ENCODE peak calls at places on chromosomes 4 and X, in six cellular contexts. F is breast epithelium, M is H9, H is heart right ventricle, E is stomach, L is cardiac muscle cell. X is an unnamed sample.

GRCh38 chr4:6560416-6561172 is 14.4 kb upstream of the MAN2B2 start:
- DNase-seq in F (no peak), M (no peak), H (no peak), E (no peak), L (no peak), X (no peak)

GRCh38 chrX:9339603-9340569 is 125.0 kb upstream of the TBL1X start:
- DNase-seq in F (no peak), M (no peak), H (peak; percentile 47), E (no peak), L (no peak), X (no peak)

GRCh38 chr4:184953421-184953820 is 64.9 kb upstream of the HELT start:
- DNase-seq in F (no peak), M (no peak), H (no peak), E (no peak), L (no peak), X (no peak)

GRCh38 chrX:72057331-72057730 is 74.4 kb downstream of the RTL5 start:
- DNase-seq in F (no peak), M (no peak), H (no peak), E (no peak), L (no peak), X (no peak)

GRCh38 chr4:94253036-94253435 is 45.4 kb downstream of the SMARCAD1 start:
- DNase-seq in F (no peak), M (no peak), H (no peak), E (no peak), L (no peak), X (no peak)

GRCh38 chr4:7648813-7649395 is 214.2 kb upstream of the PSAPL1 start:
- DNase-seq in F (no peak), M (no peak), H (no peak), E (no peak), L (no peak), X (no peak)

GRCh38 chr4:151325320-151326246 is at the start of gene SH3D19:
- DNase-seq in F (peak; percentile 63), M (peak; percentile 52), H (peak; percentile 77), E (peak; percentile 75), L (peak; percentile 64), X (peak; percentile 58)

GRCh38 chr4:179095585-179096228 is 1653.5 kb upstream of the AGA start:
- DNase-seq in F (no peak), M (peak; percentile 35), H (peak; percentile 5), E (no peak), L (peak; percentile 85), X (no peak)

GRCh38 chr4:138182838-138183426 is 59.2 kb downstream of the SLC7A11 start:
- DNase-seq in F (no peak), M (no peak), H (peak; percentile 23), E (no peak), L (peak; percentile 70), X (no peak)

GRCh38 chrX:136879001-136879667 is 1.4 kb downstream of the RBMX start:
- DNase-seq in F (no peak), M (no peak), H (no peak), E (no peak), L (no peak), X (no peak)

GRCh38 chr4:119523399-119523798 is 105.2 kb downstream of the PDE5A start:
- DNase-seq in F (no peak), M (no peak), H (no peak), E (no peak), L (no peak), X (no peak)

GRCh38 chr4:119518230-119518892 is 110.2 kb downstream of the PDE5A start:
- DNase-seq in F (no peak), M (no peak), H (no peak), E (no peak), L (no peak), X (no peak)

GRCh38 chr4:119517361-119518229 is 111.0 kb downstream of the PDE5A start:
- DNase-seq in F (no peak), M (no peak), H (peak; percentile 26), E (no peak), L (no peak), X (no peak)

GRCh38 chr4:119521306-119521705 is 107.3 kb downstream of the PDE5A start:
- DNase-seq in F (no peak), M (no peak), H (no peak), E (no peak), L (no peak), X (no peak)

GRCh38 chr4:119518915-119519410 is 109.6 kb downstream of the PDE5A start:
- DNase-seq in F (no peak), M (no peak), H (no peak), E (no peak), L (no peak), X (no peak)
- H3K27ac ChIP-seq in F (no peak overlapping the region), M (no peak overlapping the region), H (peak overlapping the region; percentile 36), E (peak overlapping the region; percentile 57), L (no peak overlapping the region), X (no peak overlapping the region)

DNA sequence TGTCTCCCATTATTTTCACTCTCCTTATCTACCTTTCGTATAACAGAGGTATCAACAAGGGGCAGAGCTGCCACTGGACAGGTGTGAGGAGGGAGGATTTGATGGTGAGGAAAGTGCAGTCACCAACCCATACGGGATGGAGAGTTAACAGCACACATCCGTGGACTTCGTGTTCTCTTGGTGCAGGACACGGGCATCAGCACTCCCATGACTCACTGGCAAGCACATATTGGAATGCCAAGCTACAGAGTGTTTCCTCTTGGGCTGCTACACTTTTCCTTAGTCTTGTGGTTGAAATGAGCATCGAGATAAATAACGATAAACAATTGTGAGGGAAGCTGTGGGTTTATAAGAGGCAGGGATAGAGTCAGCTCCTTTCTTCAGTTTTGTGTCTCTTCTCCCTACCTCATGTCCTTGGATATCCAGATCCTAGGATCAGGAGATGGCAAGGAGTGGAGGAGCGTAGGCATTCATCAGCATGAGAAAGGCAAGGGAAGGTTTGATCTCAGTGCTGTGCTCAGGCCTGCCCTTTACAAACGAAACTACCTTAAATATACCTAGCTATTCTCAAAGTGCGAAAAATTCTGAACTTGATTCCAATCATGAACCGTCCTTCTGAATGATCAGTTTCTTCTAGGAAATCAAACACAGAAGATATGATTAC is 96.3 kb downstream of the ZNF827 start:
- DNase-seq in F (no peak), M (peak; percentile 52), H (no peak), E (no peak), L (no peak), X (no peak)
- H3K27ac ChIP-seq in F (no peak overlapping the region), M (no peak overlapping the region), H (no peak overlapping the region), E (no peak overlapping the region), L (no peak overlapping the region), X (no peak overlapping the region)

GRCh38 chr4:177961709-177962380 is 519.6 kb upstream of the AGA start:
- DNase-seq in F (no peak), M (no peak), H (no peak), E (no peak), L (no peak), X (no peak)

GRCh38 chr4:177964061-177964460 is 521.8 kb upstream of the AGA start:
- DNase-seq in F (no peak), M (no peak), H (no peak), E (no peak), L (no peak), X (no peak)

DNA sequence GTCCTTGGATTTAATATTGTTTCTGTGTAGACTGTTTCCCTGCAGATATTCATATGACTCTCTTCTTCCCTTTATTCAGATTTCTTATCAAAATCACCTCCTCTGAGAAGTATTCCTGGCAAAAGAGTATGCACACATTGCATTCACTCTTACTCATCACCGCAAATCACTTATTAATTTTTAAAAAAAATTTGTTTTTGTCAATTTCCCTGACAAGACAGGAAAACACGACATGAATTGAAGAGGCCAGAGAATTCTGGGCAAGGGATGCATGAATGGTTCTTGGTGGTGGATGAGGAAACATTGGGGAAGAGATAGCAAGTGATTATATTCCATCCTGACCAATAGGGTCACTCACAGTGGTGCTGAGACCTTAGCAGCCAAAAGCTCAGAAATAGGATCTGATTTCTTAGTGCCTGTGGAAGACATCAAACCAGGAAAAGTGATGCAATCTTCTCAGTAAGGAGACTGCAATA is 522.5 kb upstream of the AGA start:
- DNase-seq in F (no peak), M (no peak), H (no peak), E (no peak), L (no peak), X (no peak)
- H3K27ac ChIP-seq in F (no peak overlapping the region), M (no peak overlapping the region), H (no peak overlapping the region), E (no peak overlapping the region), L (no peak overlapping the region), X (no peak overlapping the region)

DNA sequence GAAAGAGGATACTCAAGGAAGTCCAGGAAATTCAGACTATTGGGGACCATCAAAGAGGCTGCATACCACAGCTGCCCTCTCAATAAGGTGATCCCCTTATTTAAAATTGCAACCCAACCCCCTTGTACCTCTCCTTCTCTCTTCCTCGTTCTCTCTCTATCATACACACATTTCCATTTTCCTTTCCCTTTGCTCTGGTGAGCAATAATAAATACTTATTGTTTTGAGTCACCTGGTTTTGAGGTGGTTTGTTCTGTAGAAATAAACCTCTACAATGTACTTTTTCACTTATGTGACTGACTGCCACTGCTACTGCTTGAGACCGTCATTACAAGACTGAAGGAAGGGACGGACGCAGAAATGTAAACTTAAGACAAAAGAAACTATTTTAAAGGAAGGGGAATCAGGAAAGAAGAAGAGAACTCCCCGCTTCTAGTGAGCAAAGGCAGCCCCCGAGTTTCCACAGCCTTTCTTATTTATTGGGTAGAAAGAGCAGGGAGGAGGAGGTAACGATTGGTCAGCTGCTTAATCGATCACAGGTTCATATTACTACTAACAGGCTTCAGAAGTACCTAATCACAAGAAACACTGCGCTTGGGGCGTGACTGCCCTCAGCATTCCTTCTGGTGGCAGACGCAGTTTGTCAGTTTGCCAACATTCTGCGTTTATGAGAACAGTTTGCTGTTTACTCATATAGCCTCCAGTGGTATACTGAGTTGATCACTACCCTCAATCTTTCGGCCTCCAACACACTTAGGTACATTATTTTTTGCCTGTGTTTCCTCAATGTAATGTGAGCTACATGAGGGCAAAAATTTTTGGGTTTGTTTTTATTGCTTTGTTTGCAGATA is 16.9 kb upstream of the TMEM165 start:
- DNase-seq in F (peak; percentile 66), M (no peak), H (no peak), E (peak; percentile 66), L (no peak), X (no peak)
- H3K27ac ChIP-seq in F (peak overlapping the region; percentile 70), M (no peak overlapping the region), H (no peak overlapping the region), E (no peak overlapping the region), L (no peak overlapping the region), X (no peak overlapping the region)

X was measured in caudate nucleus.